ENCODE peak calls at places on chromosomes 16 and 17, in six cellular contexts. V is PC-9, Y is fibroblast of pulmonary artery, Q is IMR-90, I is neural crest cell, O is astrocyte. P is an unnamed sample.

GRCh38 chr17:7047566-7047965 is 3.7 kb upstream of the SLC16A11 start:
- DNase-seq in I (no peak), Q (no peak), Y (no peak), V (no peak), O (no peak), P (no peak)

GRCh38 chr17:17084941-17085340 is 42.7 kb downstream of the MPRIP start:
- DNase-seq in V (no peak), I (no peak), Q (no peak), Y (no peak), O (no peak), P (no peak)

GRCh38 chr17:67364847-67365761 is 1.3 kb downstream of the PSMD12 start:
- DNase-seq in Q (no peak), V (no peak), Y (no peak), O (no peak), I (no peak), P (no peak)

GRCh38 chr17:49343273-49343672 is 18.8 kb downstream of the ZNF652 start:
- DNase-seq in Y (peak), O (peak), Q (peak), I (no peak), V (no peak), P (peak)

GRCh38 chr16:57042157-57043111 is 49.9 kb upstream of the CPNE2 start:
- DNase-seq in Y (no peak), V (no peak), I (no peak), Q (peak), O (peak), P (peak)

GRCh38 chr17:77959216-77959925 is 868 bp downstream of the TNRC6C start:
- DNase-seq in O (no peak), I (no peak), V (no peak), Q (peak), Y (no peak), P (no peak)

GRCh38 chr16:87461466-87461975 is 31.3 kb downstream of the ZCCHC14 start:
- DNase-seq in V (peak), Y (peak), Q (no peak), I (peak), O (peak), P (no peak)

GRCh38 chr16:74190292-74190691 is 106.3 kb upstream of the PSMD7 start:
- DNase-seq in V (no peak), I (no peak), Q (no peak), Y (no peak), O (no peak), P (no peak)

GRCh38 chr17:76240461-76241204 is at the start of gene RNF157:
- DNase-seq in Q (peak), I (peak), O (peak), V (peak), Y (peak), P (no peak)

GRCh38 chr17:17264430-17264829 is 16.6 kb downstream of the COPS3 start:
- DNase-seq in O (no peak), V (no peak), Y (no peak), Q (no peak), I (no peak), P (no peak)

GRCh38 chr17:4836221-4836620 is 3.1 kb downstream of the MINK1 start:
- DNase-seq in Y (no peak), I (no peak), Q (no peak), O (no peak), V (no peak), P (no peak)

GRCh38 chr17:30236807-30237206 is 1.3 kb upstream of the SLC6A4 start:
- DNase-seq in I (peak), V (peak), O (peak), Y (peak), Q (no peak), P (no peak)

GRCh38 chr17:79087428-79088143 is 13.0 kb downstream of the ENGASE start:
- DNase-seq in V (peak), O (peak), Q (peak), Y (peak), I (peak), P (peak)

GRCh38 chr17:38893612-38894011 is 23.8 kb downstream of the LASP1 start:
- DNase-seq in V (no peak), I (no peak), Q (no peak), O (peak), Y (no peak), P (no peak)

GRCh38 chr17:76053230-76054111 is 18.8 kb downstream of the SRP68 start:
- DNase-seq in O (peak), I (no peak), Q (peak), Y (peak), V (peak), P (no peak)

GRCh38 chr17:17815062-17815406 is 21.8 kb downstream of the SREBF1 start:
- DNase-seq in I (no peak), O (no peak), Q (no peak), V (no peak), Y (no peak), P (no peak)

GRCh38 chr17:30426292-30426691 is 47.6 kb downstream of the CPD start:
- DNase-seq in Y (no peak), I (no peak), V (no peak), O (peak), Q (peak), P (peak)

GRCh38 chr17:15470536-15470935 is 3.1 kb upstream of the CDRT4 start:
- DNase-seq in I (no peak), V (no peak), Y (no peak), Q (no peak), O (no peak), P (no peak)

GRCh38 chr17:10879110-10879509 is 41.2 kb upstream of the PIRT start:
- DNase-seq in I (peak), V (no peak), O (no peak), Q (no peak), Y (peak), P (no peak)
- TF ChIP-seq CTCF in I (peak), V (no peak), O (peak), Q (no peak), Y (no peak), P (peak)

GRCh38 chr17:28545141-28545503 is 7.3 kb downstream of the UNC119 start:
- DNase-seq in V (no peak), O (no peak), Q (no peak), I (no peak), Y (no peak), P (no peak)
- TF ChIP-seq CTCF in V (no peak), O (no peak), Q (no peak), I (no peak), Y (no peak), P (no peak)

DNA sequence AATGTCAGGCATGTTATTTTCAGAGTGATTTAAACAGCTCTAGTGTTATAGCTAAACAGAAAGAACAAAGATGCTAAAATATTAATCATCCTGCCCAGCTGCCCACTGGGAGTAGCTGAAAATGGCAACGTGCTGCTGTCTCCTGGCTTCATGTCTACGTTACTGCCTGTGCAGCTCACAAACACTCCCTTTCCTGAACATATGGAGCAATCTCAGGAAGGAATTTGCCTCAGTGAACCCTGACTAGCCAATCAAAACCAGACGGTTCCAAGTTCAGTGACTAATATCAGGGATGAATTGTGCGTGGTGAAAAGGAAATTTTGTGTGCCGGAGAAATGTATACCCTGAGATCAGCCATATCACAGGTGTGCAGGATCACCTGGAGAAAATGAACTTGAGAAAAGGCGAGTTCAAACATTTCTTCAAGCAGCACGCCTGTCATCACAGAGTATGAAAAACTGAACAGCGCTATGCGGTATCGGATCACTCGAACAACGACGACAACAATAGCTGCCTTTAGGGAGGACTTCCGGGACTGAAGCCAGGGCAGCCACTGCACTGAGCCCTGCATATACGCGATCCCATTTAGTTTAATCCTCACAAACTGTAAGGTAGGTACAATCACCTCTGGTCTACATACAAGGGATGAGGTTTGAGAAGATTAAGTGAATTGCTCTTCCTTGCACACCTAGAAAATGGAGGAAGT is 110.3 kb downstream of the STX8 start:
- DNase-seq in Q (peak), O (peak), Y (peak), V (no peak), I (no peak), P (no peak)
- TF ChIP-seq CTCF in Q (no peak), O (no peak), Y (peak), V (no peak), I (no peak), P (no peak)

DNA sequence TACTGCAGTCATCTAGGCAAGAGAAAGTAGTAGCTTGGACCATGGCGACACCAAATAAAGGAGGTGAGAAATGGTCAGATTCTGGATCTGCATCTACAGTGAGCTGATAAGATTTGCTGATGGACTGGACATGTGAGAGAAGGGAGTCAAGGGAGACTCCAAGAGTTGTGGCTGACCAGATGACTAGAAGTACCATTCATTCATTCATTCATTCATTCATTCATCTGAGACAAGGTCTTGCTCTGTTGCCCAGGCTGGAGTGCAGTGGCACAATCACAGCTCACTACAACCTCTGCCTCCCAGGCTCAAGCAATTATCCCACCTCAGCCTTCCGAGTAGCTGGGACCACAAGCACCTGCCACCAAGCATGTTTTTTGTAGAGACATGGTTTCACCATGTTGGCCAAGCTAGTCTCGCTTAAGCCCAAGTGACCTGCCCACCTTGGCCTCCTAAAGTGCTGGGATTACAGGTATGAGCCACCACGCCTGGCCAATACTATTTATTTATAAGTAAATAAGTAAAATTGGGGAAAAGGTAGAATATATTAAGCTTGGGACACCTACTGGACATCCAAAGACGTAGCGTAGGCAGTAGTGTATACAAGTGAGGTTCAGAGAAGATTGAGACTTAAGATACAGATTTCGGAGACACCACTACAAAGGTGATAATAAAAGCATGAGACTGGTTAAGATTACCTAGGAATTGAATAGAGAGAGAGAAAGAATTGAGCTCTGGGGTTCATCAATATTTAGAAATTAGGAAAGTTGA is 15.7 kb upstream of the RNF43 start:
- DNase-seq in V (no peak), O (no peak), Y (no peak), I (no peak), Q (no peak), P (no peak)
- TF ChIP-seq CTCF in V (no peak), O (no peak), Y (no peak), I (peak), Q (no peak), P (peak)

GRCh38 chr16:30808163-30808562 is 21.2 kb upstream of the ZNF629 start:
- DNase-seq in Q (no peak), V (no peak), I (no peak), Y (no peak), O (no peak), P (no peak)

GRCh38 chr16:30802971-30803370 is 16.0 kb upstream of the ZNF629 start:
- DNase-seq in Y (no peak), V (no peak), I (no peak), Q (no peak), O (no peak), P (no peak)

GRCh38 chr16:30805056-30805369 is 18.0 kb upstream of the ZNF629 start:
- DNase-seq in I (no peak), Q (no peak), O (no peak), Y (peak), V (no peak), P (peak)

GRCh38 chr16:30805370-30806169 is 18.6 kb upstream of the ZNF629 start:
- DNase-seq in I (peak), Q (peak), Y (peak), V (peak), O (peak), P (peak)
- TF ChIP-seq CTCF in I (no peak), Q (no peak), Y (no peak), V (no peak), O (no peak), P (no peak)

GRCh38 chr16:47944589-47944988 is 211.2 kb downstream of the ABCC12 start:
- DNase-seq in V (no peak), Q (no peak), I (no peak), Y (no peak), O (no peak), P (no peak)
- TF ChIP-seq CTCF in V (no peak), Q (no peak), I (no peak), Y (no peak), O (no peak), P (no peak)

DNA sequence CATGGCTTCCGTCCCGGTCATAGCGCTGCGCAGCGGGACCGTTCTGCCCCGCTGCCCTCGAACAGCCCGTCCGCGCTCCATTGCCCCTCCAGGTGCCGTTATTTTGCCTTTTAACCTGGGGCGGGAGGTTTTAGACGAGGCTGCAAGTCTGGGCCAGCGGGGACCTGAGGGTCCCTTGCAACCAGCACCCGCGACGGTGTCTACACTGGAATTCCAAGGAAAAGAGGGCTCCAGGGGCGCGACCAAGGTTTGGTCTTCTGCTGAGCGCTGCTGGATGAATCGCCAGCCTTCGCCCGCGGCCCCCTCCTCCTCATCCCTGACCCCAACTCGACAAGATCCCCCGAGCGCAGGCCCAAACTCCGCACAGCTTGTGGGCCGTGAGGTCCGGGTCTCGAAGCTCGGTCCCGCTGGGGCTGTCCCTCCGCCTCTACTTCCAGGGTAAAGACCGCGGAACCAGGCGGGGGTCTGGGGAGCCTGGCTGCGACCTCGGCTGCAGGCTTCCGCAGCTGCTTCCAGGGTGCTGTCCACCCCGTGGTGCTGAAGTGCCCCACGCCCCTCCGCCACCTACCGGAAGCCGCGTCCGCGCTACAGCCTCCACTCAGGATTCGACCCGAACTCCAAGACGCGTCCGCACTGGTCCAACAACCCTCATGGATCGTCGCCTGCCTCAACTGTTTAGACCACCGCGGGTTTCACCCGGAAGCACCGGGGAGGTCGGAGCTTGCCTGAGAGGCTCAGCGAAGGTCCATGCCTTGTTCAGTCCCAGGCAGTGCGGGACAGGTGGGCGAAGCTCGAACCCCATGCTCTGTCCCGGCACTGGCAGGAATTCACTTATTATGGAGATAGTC is 10.1 kb upstream of the CA4 start:
- DNase-seq in V (peak), O (peak), Y (peak), I (peak), Q (peak), P (peak)
- TF ChIP-seq CTCF in V (no peak), O (peak), Y (peak), I (peak), Q (peak), P (peak)

P was measured in HFFc6.